ENCODE peak calls at places on chromosomes 2 and 18, in four cellular contexts. A, Z, F and N are unnamed samples.

GRCh38 chr2:227058888-227059399 is 105.1 kb downstream of the COL4A4 start:
- DNase-seq in Z (no peak), F (no peak), A (no peak), N (no peak)

GRCh38 chr2:40955042-40955441 is 503.2 kb upstream of the SLC8A1 start:
- DNase-seq in Z (no peak), A (no peak), F (no peak), N (no peak)

GRCh38 chr2:108171652-108172051 is 68.1 kb upstream of the SULT1C3 start:
- DNase-seq in Z (no peak), A (no peak), F (no peak), N (no peak)

GRCh38 chr2:189522435-189523151 is 58.0 kb downstream of the SLC40A1 start:
- DNase-seq in Z (no peak), F (no peak), A (no peak), N (no peak)

GRCh38 chr2:200901459-200902072 is 12.4 kb downstream of the NIF3L1 start:
- DNase-seq in F (peak), Z (peak), A (peak), N (peak)

GRCh38 chr2:167157523-167157922 is 269.2 kb downstream of the XIRP2 start:
- DNase-seq in A (no peak), F (no peak), Z (no peak), N (no peak)

GRCh38 chr2:3619033-3619432 is 24.1 kb downstream of the COLEC11 start:
- DNase-seq in Z (no peak), A (no peak), F (no peak), N (no peak)

GRCh38 chr2:64859208-64860161 is 129.7 kb upstream of the SLC1A4 start:
- DNase-seq in A (peak), F (no peak), Z (peak), N (peak)

GRCh38 chr2:54879598-54880355 is 156.3 kb downstream of the EML6 start:
- DNase-seq in F (no peak), A (no peak), Z (no peak), N (no peak)

GRCh38 chr18:54702687-54703086 is 111.6 kb downstream of the DYNAP start:
- DNase-seq in F (no peak), Z (no peak), A (no peak), N (no peak)

GRCh38 chr2:98803747-98804650 is 73.1 kb upstream of the MGAT4A start:
- DNase-seq in Z (no peak), A (no peak), F (no peak), N (no peak)

GRCh38 chr2:201572822-201573493 is 70.3 kb downstream of the TMEM237 start:
- DNase-seq in F (no peak), Z (no peak), A (no peak), N (no peak)

GRCh38 chr18:73118121-73118816 is 250.5 kb upstream of the NETO1 start:
- DNase-seq in Z (no peak), A (no peak), F (no peak), N (no peak)

GRCh38 chr2:45567974-45568789 is 42.9 kb downstream of the SRBD1 start:
- DNase-seq in A (peak), Z (peak), F (peak), N (peak)

GRCh38 chr2:158598856-158599517 is 142.2 kb downstream of the PKP4 start:
- DNase-seq in F (no peak), Z (no peak), A (no peak), N (no peak)

GRCh38 chr2:175154670-175155082 is 13.3 kb downstream of the ATF2 start:
- DNase-seq in Z (no peak), F (no peak), A (no peak), N (no peak)

GRCh38 chr2:120766758-120767351 is 31.2 kb downstream of the GLI2 start:
- DNase-seq in Z (no peak), A (no peak), F (no peak), N (no peak)

GRCh38 chr2:180523629-180524340 is 456.6 kb upstream of the UBE2E3 start:
- DNase-seq in Z (no peak), F (no peak), A (no peak), N (no peak)

GRCh38 chr18:31487251-31488015 is 10.5 kb upstream of the DSG2 start:
- DNase-seq in Z (no peak), A (no peak), F (no peak), N (no peak)

GRCh38 chr2:133362061-133362476 is 206.2 kb downstream of the NCKAP5 start:
- DNase-seq in F (no peak), Z (no peak), A (no peak), N (no peak)

GRCh38 chr2:37168217-37168981 is 11.6 kb upstream of the EIF2AK2 start:
- DNase-seq in A (peak), Z (peak), F (no peak), N (peak)

GRCh38 chr2:16643099-16643498 is 22.5 kb downstream of the CYRIA start:
- DNase-seq in A (no peak), F (no peak), Z (no peak), N (no peak)

GRCh38 chr2:154587739-154588138 is 110.8 kb upstream of the KCNJ3 start:
- DNase-seq in A (no peak), F (no peak), Z (no peak), N (no peak)

GRCh38 chr18:76459687-76460350 is 35.2 kb downstream of the ZNF516 start:
- DNase-seq in Z (no peak), F (no peak), A (no peak), N (no peak)

GRCh38 chr2:142875010-142875409 is 2.5 kb upstream of the KYNU start:
- DNase-seq in F (no peak), Z (no peak), A (no peak), N (no peak)

GRCh38 chr2:20025065-20025786 is 12.8 kb upstream of the MATN3 start:
- DNase-seq in Z (no peak), A (no peak), F (no peak), N (no peak)

GRCh38 chr18:36828630-36829361 is at the start of the genes KIAA1328 and TPGS2:
- DNase-seq in F (peak), A (peak), Z (peak), N (peak)

GRCh38 chr18:39371996-39372395 is 1806.4 kb upstream of the CELF4 start:
- DNase-seq in Z (no peak), A (no peak), F (no peak), N (no peak)

GRCh38 chr2:109563294-109563693 is 50.5 kb downstream of the SEPTIN10 start:
- DNase-seq in F (no peak), Z (no peak), A (no peak), N (no peak)

GRCh38 chr2:20419007-20419576 is 27.8 kb upstream of the RHOB start:
- DNase-seq in F (no peak), A (no peak), Z (no peak), N (no peak)

GRCh38 chr2:151843669-151844017 is 15.4 kb upstream of the ARL5A start:
- DNase-seq in Z (no peak), A (no peak), F (no peak), N (no peak)

GRCh38 chr2:30362468-30363081 is 84.5 kb upstream of the LCLAT1 start:
- DNase-seq in A (no peak), Z (no peak), F (no peak), N (no peak)

GRCh38 chr18:63109789-63110188 is 209.8 kb downstream of the BCL2 start:
- DNase-seq in Z (no peak), F (no peak), A (no peak), N (no peak)

GRCh38 chr2:83022631-83023210 is 1436.4 kb downstream of the SUCLG1 start:
- DNase-seq in A (no peak), F (no peak), Z (no peak), N (no peak)

GRCh38 chr2:177880278-177880677 is 192.3 kb downstream of the PDE11A start:
- DNase-seq in F (no peak), Z (no peak), A (no peak), N (no peak)

GRCh38 chr2:2704380-2705093 is 373.5 kb upstream of the MYT1L start:
- DNase-seq in A (peak), Z (no peak), F (no peak), N (no peak)

GRCh38 chr2:16665746-16666452 is at the start of gene CYRIA:
- DNase-seq in Z (peak), F (no peak), A (no peak), N (peak)

GRCh38 chr2:55162284-55163006 is 69.6 kb downstream of the CLHC1 start:
- DNase-seq in Z (no peak), A (no peak), F (no peak), N (no peak)

GRCh38 chr2:238286551-238286950 is 1.9 kb downstream of the PER2 start:
- DNase-seq in F (no peak), Z (no peak), A (peak), N (no peak)

DNA sequence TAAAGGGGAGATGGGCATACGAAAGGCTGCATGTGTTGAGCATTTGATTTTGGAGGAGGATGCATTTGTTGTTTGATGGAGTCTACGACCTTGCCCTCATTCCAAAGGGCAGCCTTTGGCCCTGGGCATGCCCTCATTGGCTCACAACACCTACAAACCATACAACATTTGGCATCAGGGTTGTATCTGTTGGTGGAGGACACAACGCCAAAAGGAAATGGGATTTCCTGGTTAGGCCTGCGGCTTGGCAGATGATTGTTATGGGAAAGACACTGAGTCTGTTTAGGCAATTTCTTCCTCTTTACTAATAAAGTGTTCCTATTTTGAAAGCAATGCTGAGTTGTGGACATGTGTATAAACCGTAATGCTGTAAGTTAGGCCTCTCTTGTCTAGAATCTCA is 246.9 kb downstream of the LDLRAD4 start:
- DNase-seq in Z (no peak), A (peak), F (no peak), N (no peak)
- TF ChIP-seq SPI1 in Z (no peak), A (no peak), F (no peak), N (peak)

GRCh38 chr2:165868211-165868610 is 74.2 kb upstream of the GALNT3 start:
- DNase-seq in F (no peak), A (no peak), Z (no peak), N (no peak)
- TF ChIP-seq POLR2AphosphoS5 in F (no peak), A (no peak), Z (no peak), N (no peak)

DNA sequence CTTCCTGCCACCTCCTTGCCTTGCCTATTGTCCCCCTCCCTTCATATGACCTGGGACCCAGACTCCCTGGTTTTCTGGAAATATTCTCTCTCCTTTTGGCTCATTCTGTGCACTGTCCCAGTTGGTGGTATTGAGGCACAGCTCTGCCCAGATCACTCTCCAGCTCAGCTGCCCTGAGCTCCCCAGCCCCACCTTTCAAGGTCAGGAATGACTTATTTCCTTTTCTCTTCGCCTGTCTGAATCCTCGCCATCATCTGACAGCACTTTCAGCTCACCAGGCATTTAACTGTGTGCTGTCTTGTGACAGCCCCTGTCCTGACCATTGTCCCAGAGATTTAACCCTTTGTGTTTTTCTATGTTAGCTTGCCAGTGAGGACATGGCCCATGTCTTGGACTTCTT is 133.0 kb downstream of the MSH2 start:
- DNase-seq in F (no peak), A (no peak), Z (no peak), N (no peak)
- TF ChIP-seq SPI1 in F (no peak), A (no peak), Z (no peak), N (no peak)

GRCh38 chr2:116109471-116109870 is 1667.0 kb downstream of the DPP10 start:
- DNase-seq in A (no peak), F (no peak), Z (no peak), N (no peak)
- TF ChIP-seq POLR2AphosphoS5 in A (no peak), F (no peak), Z (no peak), N (no peak)

GRCh38 chr2:9560628-9561027 is 5.0 kb upstream of the ADAM17 start:
- DNase-seq in Z (no peak), F (no peak), A (no peak), N (no peak)
- TF ChIP-seq SPI1 in Z (no peak), F (no peak), A (no peak), N (no peak)

DNA sequence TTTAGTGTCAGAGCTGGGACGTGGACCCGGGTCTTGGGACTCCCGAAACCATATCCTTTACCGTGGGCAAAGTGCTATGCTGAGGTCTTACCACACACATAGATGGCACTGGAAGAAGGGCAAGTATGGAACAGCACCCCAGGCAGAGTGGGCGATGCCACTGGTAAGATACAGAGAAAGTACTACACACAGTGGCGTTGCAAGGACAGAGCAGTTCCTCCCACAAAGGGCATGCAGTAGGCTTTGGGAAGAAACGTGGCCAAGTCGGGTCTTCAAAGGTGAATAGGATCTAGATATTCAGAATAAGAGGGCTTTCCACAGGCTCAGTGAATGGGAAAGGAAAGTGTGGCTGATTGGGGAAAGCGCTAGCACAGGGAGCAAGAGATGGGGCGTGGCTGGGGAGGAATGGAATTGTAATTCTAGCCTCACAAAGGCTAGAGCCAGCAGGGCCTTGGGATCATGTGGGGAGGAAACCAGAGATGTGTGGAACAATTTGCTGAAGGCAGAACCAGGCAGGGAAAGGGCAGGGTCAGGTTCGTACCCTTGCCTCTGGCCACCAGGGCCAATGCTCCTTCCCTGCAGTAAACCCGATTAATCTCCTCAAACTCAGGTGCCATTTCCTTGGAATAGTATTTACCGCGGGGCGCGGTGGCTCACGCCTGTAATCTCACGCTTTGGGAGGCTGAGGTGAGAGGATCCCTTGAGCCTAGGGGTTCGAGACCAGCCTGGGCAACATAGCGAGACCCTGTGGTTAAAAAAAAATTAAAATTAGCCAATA is 36.0 kb downstream of the PCBP1 start:
- DNase-seq in Z (peak), F (no peak), A (no peak), N (no peak)
- TF ChIP-seq POLR2AphosphoS5 in Z (no peak), F (no peak), A (no peak), N (no peak)

GRCh38 chr2:68287580-68288441 is 31.9 kb downstream of the CNRIP1 start:
- DNase-seq in A (peak), Z (peak), F (no peak), N (no peak)
- TF ChIP-seq SPI1 in A (no peak), Z (no peak), F (no peak), N (no peak)